ENCODE peak calls at places on chromosomes 11 and 22, in four cellular contexts. B is H1, P is WTC11, C is K562. E is an unnamed sample.

GRCh38 chr22:50703726-50704509 is 31.3 kb downstream of the SHANK3 start:
- DNase-seq in B (no peak), C (no peak), P (no peak), E (no peak)

GRCh38 chr11:64969209-64969608 is 2.7 kb downstream of the MAJIN start:
- DNase-seq in C (no peak), B (no peak), P (no peak), E (no peak)

GRCh38 chr22:45807156-45807915 is 135.7 kb downstream of the ATXN10 start:
- DNase-seq in P (no peak), C (no peak), B (no peak), E (no peak)

GRCh38 chr11:5280582-5281102 is 10.9 kb upstream of the HBE1 start:
- DNase-seq in C (peak), B (no peak), P (peak), E (no peak)

GRCh38 chr11:43868852-43869567 is 11.6 kb upstream of the ALKBH3 start:
- DNase-seq in B (no peak), P (no peak), C (peak), E (no peak)

GRCh38 chr11:83816572-83817187 is 530.5 kb upstream of the CCDC90B start:
- DNase-seq in P (no peak), C (peak), B (no peak), E (peak)

GRCh38 chr11:129695543-129696308 is 119.9 kb upstream of the TMEM45B start:
- DNase-seq in B (peak), C (peak), P (peak), E (peak)

GRCh38 chr11:74035264-74035663 is 26.4 kb upstream of the UCP3 start:
- DNase-seq in C (no peak), B (no peak), P (no peak), E (no peak)

GRCh38 chr11:62931501-62932278 is 10.5 kb upstream of the CHRM1 start:
- DNase-seq in P (no peak), C (no peak), B (no peak), E (no peak)

GRCh38 chr11:65958306-65958705 is 3.2 kb upstream of the SART1 start:
- DNase-seq in P (no peak), C (no peak), B (no peak), E (no peak)

GRCh38 chr11:79822771-79823170 is 381.9 kb upstream of the TENM4 start:
- DNase-seq in B (no peak), C (no peak), P (no peak), E (no peak)

GRCh38 chr11:290621-291231 is 1.8 kb downstream of the PGGHG start:
- DNase-seq in P (peak), B (no peak), C (no peak), E (no peak)

GRCh38 chr11:60756307-60757032 is at the start of gene MS4A15:
- DNase-seq in C (peak), P (no peak), B (no peak), E (peak)

GRCh38 chr11:7196396-7197146 is 55.1 kb upstream of the SYT9 start:
- DNase-seq in P (no peak), B (no peak), C (no peak), E (peak)

DNA sequence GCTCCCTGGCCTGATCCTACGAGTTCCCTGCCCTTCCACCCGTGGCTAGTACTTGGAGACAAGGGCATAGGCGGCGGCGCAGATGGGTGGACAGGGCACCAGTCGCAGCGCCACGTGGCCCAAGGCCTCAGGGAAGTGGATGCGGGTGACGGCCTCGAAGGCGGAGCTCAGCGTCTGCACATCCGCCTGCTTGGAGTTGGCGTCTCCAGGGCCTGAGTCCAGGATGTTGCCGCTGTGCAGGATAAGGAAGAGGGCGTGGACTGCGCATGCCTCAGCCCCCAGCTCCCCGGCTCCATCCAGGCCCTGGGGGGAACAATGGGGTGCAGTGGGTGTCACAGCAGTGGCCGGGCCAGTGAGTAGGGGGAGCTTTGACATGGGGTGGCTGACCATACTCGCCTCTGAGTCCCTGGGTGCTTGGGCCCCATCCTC is 6.6 kb downstream of the PITPNM1 start:
- DNase-seq in B (no peak), P (no peak), C (no peak), E (no peak)
- TF ChIP-seq TEAD4 in B (no peak), P (no peak), C (no peak), E (no peak)

GRCh38 chr11:47886096-47886495 is 37.9 kb upstream of the NUP160 start:
- DNase-seq in C (no peak), B (no peak), P (no peak), E (no peak)
- TF ChIP-seq TEAD4 in C (no peak), B (no peak), P (no peak), E (peak)

GRCh38 chr11:70547386-70547785 is 149.1 kb downstream of the CTTN start:
- DNase-seq in P (no peak), B (no peak), C (no peak), E (no peak)
- TF ChIP-seq TEAD4 in P (no peak), B (no peak), C (no peak), E (no peak)

GRCh38 chr11:85767277-85767676 is 43.7 kb downstream of the SYTL2 start:
- DNase-seq in P (no peak), C (no peak), B (no peak), E (no peak)
- TF ChIP-seq TEAD4 in P (no peak), C (no peak), B (no peak), E (no peak)

DNA sequence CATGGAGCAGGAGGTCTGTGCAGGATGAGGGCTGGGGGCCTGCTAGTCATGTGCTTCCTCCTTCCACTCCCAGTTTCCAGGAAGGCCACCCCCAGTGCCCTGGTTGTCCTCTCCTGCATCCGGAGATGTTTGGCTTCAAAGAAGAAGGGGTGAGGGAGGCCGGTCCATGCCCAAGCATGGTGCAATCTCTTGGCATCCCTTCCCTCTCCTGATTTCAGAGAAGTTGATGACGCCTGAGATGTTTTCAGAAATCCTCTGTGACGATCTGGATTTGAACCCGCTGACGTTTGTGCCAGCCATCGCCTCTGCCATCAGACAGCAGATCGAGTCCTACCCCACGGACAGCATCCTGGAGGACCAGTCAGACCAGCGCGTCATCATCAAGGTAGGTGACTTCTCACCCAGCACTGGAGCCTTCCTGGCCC is 22.2 kb downstream of the DERL3 start:
- DNase-seq in C (no peak), B (no peak), P (no peak), E (peak)
- TF ChIP-seq TEAD4 in C (no peak), B (no peak), P (no peak), E (no peak)

GRCh38 chr22:41596776-41597634 is 7.4 kb upstream of the PMM1 start:
- DNase-seq in P (peak), B (peak), C (peak), E (peak)
- TF ChIP-seq TEAD4 in P (no peak), B (peak), C (no peak), E (no peak)

GRCh38 chr22:37418627-37419369 is 8.5 kb downstream of the ELFN2 start:
- DNase-seq in B (no peak), P (no peak), C (no peak), E (no peak)
- TF ChIP-seq TEAD4 in B (no peak), P (no peak), C (no peak), E (no peak)

E was measured in SK-N-SH.